ENCODE peak calls at places on chromosomes 1 and 21, in ten cellular contexts. H, V, G, T, I, K, Q, C, U and D are unnamed samples.

GRCh38 chr1:234069760-234070159 is 165.3 kb downstream of the SLC35F3 start:
- DNase-seq in H (no peak), V (no peak), G (no peak), T (no peak), I (no peak), K (no peak), Q (no peak), C (no peak), U (no peak), D (peak; percentile 11)

GRCh38 chr1:170114916-170115315 is 30.8 kb upstream of the NTMT2 start:
- DNase-seq in H (no peak), V (no peak), G (no peak), T (no peak), I (no peak), K (peak; percentile 37), Q (no peak), C (no peak), U (no peak), D (peak; percentile 5)

GRCh38 chr1:43586136-43586726 is 55.5 kb downstream of the PTPRF start:
- DNase-seq in H (no peak), V (peak; percentile 45), G (no peak), T (no peak), I (no peak), K (no peak), Q (no peak), C (no peak), U (no peak), D (no peak)

GRCh38 chr1:1371354-1371740 is 3.7 kb downstream of the AURKAIP1 start:
- DNase-seq in H (peak; percentile 6), V (no peak), G (no peak), T (peak; percentile 68), I (no peak), K (no peak), Q (no peak), C (no peak), U (peak; percentile 46), D (peak; percentile 66)

GRCh38 chr1:31745071-31745897 is 18.9 kb downstream of the ADGRB2 start:
- DNase-seq in H (peak; percentile 38), V (no peak), G (no peak), T (peak; percentile 27), I (no peak), K (peak; percentile 64), Q (peak; percentile 77), C (peak; percentile 56), U (no peak), D (peak; percentile 78)

GRCh38 chr1:240310226-240310925 is 218.7 kb downstream of the FMN2 start:
- DNase-seq in H (no peak), V (no peak), G (peak; percentile 73), T (no peak), I (no peak), K (peak; percentile 84), Q (no peak), C (no peak), U (no peak), D (no peak)

GRCh38 chr21:45455321-45456013 is 50.5 kb downstream of the COL18A1 start:
- DNase-seq in H (no peak), V (no peak), G (no peak), T (no peak), I (no peak), K (peak; percentile 35), Q (no peak), C (no peak), U (no peak), D (peak; percentile 69)

GRCh38 chr1:16386454-16387113 is 19.5 kb downstream of the SZRD1 start:
- DNase-seq in H (no peak), V (no peak), G (peak; percentile 61), T (no peak), I (no peak), K (peak; percentile 77), Q (no peak), C (no peak), U (no peak), D (peak; percentile 64)

GRCh38 chr1:51255331-51255730 is 19.3 kb downstream of the RNF11 start:
- DNase-seq in H (no peak), V (no peak), G (no peak), T (no peak), I (no peak), K (no peak), Q (no peak), C (no peak), U (no peak), D (no peak)

GRCh38 chr1:199298825-199299224 is 660.0 kb downstream of the PTPRC start:
- DNase-seq in H (no peak), V (no peak), G (no peak), T (no peak), I (no peak), K (no peak), Q (no peak), C (no peak), U (no peak), D (no peak)

GRCh38 chr1:115166531-115167091 is 77.3 kb upstream of the TSPAN2 start:
- DNase-seq in H (no peak), V (no peak), G (no peak), T (no peak), I (no peak), K (peak; percentile 85), Q (no peak), C (no peak), U (no peak), D (peak; percentile 39)

GRCh38 chr1:187948170-187948794 is 1119.5 kb downstream of the PLA2G4A start:
- DNase-seq in H (no peak), V (no peak), G (no peak), T (no peak), I (no peak), K (no peak), Q (no peak), C (no peak), U (no peak), D (no peak)

GRCh38 chr1:45822644-45823043 is 19.2 kb downstream of the MAST2 start:
- DNase-seq in H (no peak), V (no peak), G (no peak), T (no peak), I (no peak), K (no peak), Q (no peak), C (no peak), U (no peak), D (no peak)

GRCh38 chr1:226223786-226224244 is 351 bp downstream of the MIXL1 start:
- DNase-seq in H (no peak), V (no peak), G (no peak), T (no peak), I (no peak), K (peak; percentile 20), Q (peak; percentile 75), C (no peak), U (no peak), D (peak; percentile 17)

GRCh38 chr1:17485280-17485679 is 45.8 kb upstream of the RCC2 start:
- DNase-seq in H (no peak), V (no peak), G (no peak), T (no peak), I (no peak), K (peak; percentile 28), Q (no peak), C (no peak), U (no peak), D (peak; percentile 50)

GRCh38 chr1:54671985-54672608 is 30.5 kb downstream of the MROH7 start:
- DNase-seq in H (peak; percentile 51), V (peak; percentile 12), G (peak; percentile 17), T (peak; percentile 49), I (no peak), K (peak; percentile 55), Q (peak; percentile 53), C (no peak), U (peak; percentile 46), D (peak; percentile 61)

GRCh38 chr1:231059566-231060193 is 19.6 kb upstream of the FAM89A start:
- DNase-seq in H (no peak), V (no peak), G (no peak), T (no peak), I (no peak), K (no peak), Q (no peak), C (no peak), U (no peak), D (peak; percentile 15)

GRCh38 chr1:78229344-78229743 is 183.6 kb downstream of the GIPC2 start:
- DNase-seq in H (no peak), V (no peak), G (peak; percentile 57), T (no peak), I (no peak), K (peak; percentile 96), Q (no peak), C (peak; percentile 49), U (no peak), D (peak; percentile 51)

GRCh38 chr21:36337099-36337509 is 17.1 kb downstream of the MORC3 start:
- DNase-seq in H (no peak), V (no peak), G (no peak), T (no peak), I (no peak), K (peak; percentile 65), Q (no peak), C (no peak), U (no peak), D (peak; percentile 63)

GRCh38 chr1:100530901-100531487 is 6.9 kb upstream of the GPR88 start:
- DNase-seq in H (peak; percentile 90), V (peak; percentile 12), G (peak; percentile 17), T (no peak), I (no peak), K (peak; percentile 96), Q (no peak), C (peak; percentile 68), U (no peak), D (peak; percentile 45)

GRCh38 chr1:244678687-244679086 is 25.8 kb downstream of the DESI2 start:
- DNase-seq in H (no peak), V (no peak), G (no peak), T (no peak), I (no peak), K (no peak), Q (no peak), C (no peak), U (no peak), D (no peak)

GRCh38 chr1:32702599-32703478 is at the start of gene SYNC:
- DNase-seq in H (no peak), V (peak; percentile 13), G (peak; percentile 53), T (no peak), I (no peak), K (peak; percentile 65), Q (peak; percentile 40), C (peak; percentile 41), U (no peak), D (peak; percentile 92)